ENCODE peak calls at places on chromosomes 4 and X, in nine cellular contexts. One of them, this sample, is unnamed.

GRCh38 chr4:2353222-2354107 is 65.0 kb downstream of the ZFYVE28 start:
- DNase-seq in upper lobe of left lung: peak
- DNase-seq in ovary: no peak
- DNase-seq in A549: no peak
- DNase-seq in tibial nerve: no peak
- DNase-seq in testis: peak
- DNase-seq in NB4: no peak
- DNase-seq in prostate gland: no peak
- DNase-seq in transverse colon: peak
- DNase-seq in this sample: no peak

GRCh38 chrX:39811391-39811790 is 286.4 kb downstream of the BCOR start:
- DNase-seq in upper lobe of left lung: no peak
- DNase-seq in ovary: no peak
- DNase-seq in A549: no peak
- DNase-seq in tibial nerve: no peak
- DNase-seq in testis: no peak
- DNase-seq in NB4: no peak
- DNase-seq in prostate gland: no peak
- DNase-seq in transverse colon: no peak
- DNase-seq in this sample: no peak

GRCh38 chr4:40492747-40493146 is 136.9 kb downstream of the RBM47 start:
- DNase-seq in upper lobe of left lung: no peak
- DNase-seq in ovary: no peak
- DNase-seq in A549: no peak
- DNase-seq in tibial nerve: no peak
- DNase-seq in testis: no peak
- DNase-seq in NB4: no peak
- DNase-seq in prostate gland: no peak
- DNase-seq in transverse colon: no peak
- DNase-seq in this sample: no peak

GRCh38 chr4:2843909-2844584 is 403 bp downstream of the ADD1 start:
- DNase-seq in upper lobe of left lung: peak
- DNase-seq in ovary: peak
- DNase-seq in A549: peak
- DNase-seq in tibial nerve: no peak
- DNase-seq in testis: peak
- DNase-seq in NB4: peak
- DNase-seq in prostate gland: peak
- DNase-seq in transverse colon: peak
- DNase-seq in this sample: peak

GRCh38 chr4:48475770-48476169 is 7.4 kb upstream of the SLC10A4 start:
- DNase-seq in upper lobe of left lung: no peak
- DNase-seq in ovary: no peak
- DNase-seq in A549: no peak
- DNase-seq in tibial nerve: no peak
- DNase-seq in testis: no peak
- DNase-seq in NB4: no peak
- DNase-seq in prostate gland: no peak
- DNase-seq in transverse colon: no peak
- DNase-seq in this sample: no peak

GRCh38 chr4:10063544-10064300 is 42.4 kb upstream of the SLC2A9 start:
- DNase-seq in upper lobe of left lung: peak
- DNase-seq in ovary: no peak
- DNase-seq in A549: peak
- DNase-seq in tibial nerve: no peak
- DNase-seq in testis: peak
- DNase-seq in NB4: peak
- DNase-seq in prostate gland: peak
- DNase-seq in transverse colon: peak
- DNase-seq in this sample: peak

GRCh38 chr4:25330905-25331816 is 18.6 kb downstream of the ZCCHC4 start:
- DNase-seq in upper lobe of left lung: no peak
- DNase-seq in ovary: no peak
- DNase-seq in A549: no peak
- DNase-seq in tibial nerve: no peak
- DNase-seq in testis: no peak
- DNase-seq in NB4: no peak
- DNase-seq in prostate gland: no peak
- DNase-seq in transverse colon: no peak
- DNase-seq in this sample: no peak

GRCh38 chrX:154123241-154124219 is 20.5 kb upstream of the OPN1LW start:
- DNase-seq in upper lobe of left lung: peak
- DNase-seq in ovary: no peak
- DNase-seq in A549: peak
- DNase-seq in tibial nerve: no peak
- DNase-seq in testis: no peak
- DNase-seq in NB4: peak
- DNase-seq in prostate gland: no peak
- DNase-seq in transverse colon: peak
- DNase-seq in this sample: peak

GRCh38 chr4:147984065-147984777 is 252.3 kb downstream of the ARHGAP10 start:
- DNase-seq in upper lobe of left lung: no peak
- DNase-seq in ovary: no peak
- DNase-seq in A549: peak
- DNase-seq in tibial nerve: no peak
- DNase-seq in testis: peak
- DNase-seq in NB4: peak
- DNase-seq in prostate gland: no peak
- DNase-seq in transverse colon: peak
- DNase-seq in this sample: no peak

GRCh38 chr4:113645771-113646455 is 115.6 kb downstream of the CAMK2D start:
- DNase-seq in upper lobe of left lung: peak
- DNase-seq in ovary: no peak
- DNase-seq in A549: peak
- DNase-seq in tibial nerve: no peak
- DNase-seq in testis: no peak
- DNase-seq in NB4: no peak
- DNase-seq in prostate gland: peak
- DNase-seq in transverse colon: peak
- DNase-seq in this sample: no peak

GRCh38 chr4:89939994-89940393 is 45.3 kb downstream of the MMRN1 start:
- DNase-seq in upper lobe of left lung: no peak
- DNase-seq in ovary: no peak
- DNase-seq in A549: no peak
- DNase-seq in tibial nerve: no peak
- DNase-seq in testis: peak
- DNase-seq in NB4: no peak
- DNase-seq in prostate gland: peak
- DNase-seq in transverse colon: no peak
- DNase-seq in this sample: no peak

GRCh38 chrX:153004780-153005179 is 10.9 kb upstream of the PNMA5 start:
- DNase-seq in upper lobe of left lung: no peak
- DNase-seq in ovary: no peak
- DNase-seq in A549: no peak
- DNase-seq in tibial nerve: no peak
- DNase-seq in testis: no peak
- DNase-seq in NB4: no peak
- DNase-seq in prostate gland: no peak
- DNase-seq in transverse colon: no peak
- DNase-seq in this sample: no peak

GRCh38 chrX:27884654-27885053 is 76.9 kb downstream of the MAGEB10 start:
- DNase-seq in upper lobe of left lung: no peak
- DNase-seq in ovary: no peak
- DNase-seq in A549: no peak
- DNase-seq in tibial nerve: no peak
- DNase-seq in testis: peak
- DNase-seq in NB4: no peak
- DNase-seq in prostate gland: no peak
- DNase-seq in transverse colon: no peak
- DNase-seq in this sample: no peak

GRCh38 chr4:106266201-106266600 is 49.8 kb downstream of the TBCK start:
- DNase-seq in upper lobe of left lung: no peak
- DNase-seq in ovary: no peak
- DNase-seq in A549: peak
- DNase-seq in tibial nerve: no peak
- DNase-seq in testis: no peak
- DNase-seq in NB4: peak
- DNase-seq in prostate gland: no peak
- DNase-seq in transverse colon: no peak
- DNase-seq in this sample: no peak

DNA sequence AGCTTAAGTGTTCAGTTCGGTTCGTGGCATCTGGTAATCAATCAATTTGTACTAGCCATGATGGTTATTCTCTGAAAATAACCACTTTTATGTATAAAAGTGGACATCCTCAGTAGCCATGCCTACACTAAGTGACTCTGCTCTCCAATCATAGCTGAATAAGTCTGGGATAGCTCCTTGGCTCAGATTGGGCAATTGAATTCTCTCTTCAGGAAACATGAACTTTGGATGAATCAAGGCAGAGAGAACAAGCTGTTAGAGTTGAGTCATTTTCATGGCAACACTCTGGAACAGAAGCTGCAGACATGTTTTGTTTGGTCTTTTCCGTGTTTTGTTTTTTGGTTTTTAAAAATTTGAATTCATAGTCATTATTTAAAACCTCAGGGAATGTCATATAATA is 66.8 kb upstream of the TMEM164 start:
- DNase-seq in upper lobe of left lung: no peak
- DNase-seq in ovary: no peak
- DNase-seq in A549: no peak
- DNase-seq in tibial nerve: no peak
- DNase-seq in testis: no peak
- DNase-seq in NB4: no peak
- DNase-seq in prostate gland: no peak
- DNase-seq in transverse colon: no peak
- DNase-seq in this sample: no peak
- TF ChIP-seq POLR2A in upper lobe of left lung: no peak
- TF ChIP-seq POLR2A in ovary: no peak
- TF ChIP-seq POLR2A in A549: no peak
- TF ChIP-seq POLR2A in tibial nerve: no peak
- TF ChIP-seq POLR2A in testis: no peak
- TF ChIP-seq POLR2A in NB4: no peak
- TF ChIP-seq POLR2A in prostate gland: no peak
- TF ChIP-seq POLR2A in transverse colon: no peak
- TF ChIP-seq POLR2A in this sample: no peak

DNA sequence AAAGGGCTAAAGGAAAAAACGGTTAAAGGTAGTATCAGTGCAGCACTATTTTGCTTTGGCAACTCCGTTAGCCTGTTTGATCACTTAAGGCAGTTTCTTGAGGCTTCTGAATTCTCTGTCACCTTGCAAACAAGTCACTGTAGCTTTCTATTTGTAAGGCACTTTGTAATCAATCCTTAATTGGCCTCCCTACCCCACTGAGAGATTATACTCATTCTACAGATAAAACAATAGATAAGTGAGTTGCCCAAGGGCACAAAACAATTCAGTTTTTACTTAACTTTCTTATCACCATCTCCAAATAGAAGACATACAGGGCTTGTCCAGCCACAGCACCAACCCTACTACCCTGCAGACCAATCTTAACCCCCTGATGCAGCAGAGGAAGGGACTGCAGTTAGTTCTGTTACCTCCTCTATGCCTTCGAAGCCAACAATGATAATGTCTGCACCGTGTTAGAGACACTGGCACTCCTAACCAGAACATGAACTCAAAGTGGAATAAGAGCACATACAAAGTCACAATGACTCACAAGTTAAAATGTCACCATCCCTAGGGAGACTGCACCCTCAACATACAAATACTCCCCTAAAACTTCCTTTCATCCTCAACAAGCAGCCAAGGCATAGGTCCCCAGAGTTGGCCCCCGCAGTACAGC is 1.7 kb downstream of the TMEM185A start:
- DNase-seq in upper lobe of left lung: no peak
- DNase-seq in ovary: no peak
- DNase-seq in A549: no peak
- DNase-seq in tibial nerve: no peak
- DNase-seq in testis: no peak
- DNase-seq in NB4: peak
- DNase-seq in prostate gland: no peak
- DNase-seq in transverse colon: no peak
- DNase-seq in this sample: no peak
- H3K4me3 ChIP-seq in upper lobe of left lung: no peak
- H3K4me3 ChIP-seq in ovary: no peak
- H3K4me3 ChIP-seq in A549: peak
- H3K4me3 ChIP-seq in tibial nerve: peak
- H3K4me3 ChIP-seq in testis: no peak
- H3K4me3 ChIP-seq in NB4: peak
- H3K4me3 ChIP-seq in prostate gland: peak
- H3K4me3 ChIP-seq in transverse colon: no peak
- H3K4me3 ChIP-seq in this sample: no peak

GRCh38 chrX:76454456-76454927 is 27.0 kb downstream of the MAGEE1 start:
- DNase-seq in upper lobe of left lung: no peak
- DNase-seq in ovary: no peak
- DNase-seq in A549: peak
- DNase-seq in tibial nerve: no peak
- DNase-seq in testis: no peak
- DNase-seq in NB4: peak
- DNase-seq in prostate gland: no peak
- DNase-seq in transverse colon: no peak
- DNase-seq in this sample: no peak
- TF ChIP-seq CTCF in upper lobe of left lung: peak
- TF ChIP-seq CTCF in ovary: no peak
- TF ChIP-seq CTCF in A549: peak
- TF ChIP-seq CTCF in tibial nerve: peak
- TF ChIP-seq CTCF in testis: no peak
- TF ChIP-seq CTCF in NB4: peak
- TF ChIP-seq CTCF in prostate gland: peak
- TF ChIP-seq CTCF in transverse colon: peak
- TF ChIP-seq CTCF in this sample: no peak

DNA sequence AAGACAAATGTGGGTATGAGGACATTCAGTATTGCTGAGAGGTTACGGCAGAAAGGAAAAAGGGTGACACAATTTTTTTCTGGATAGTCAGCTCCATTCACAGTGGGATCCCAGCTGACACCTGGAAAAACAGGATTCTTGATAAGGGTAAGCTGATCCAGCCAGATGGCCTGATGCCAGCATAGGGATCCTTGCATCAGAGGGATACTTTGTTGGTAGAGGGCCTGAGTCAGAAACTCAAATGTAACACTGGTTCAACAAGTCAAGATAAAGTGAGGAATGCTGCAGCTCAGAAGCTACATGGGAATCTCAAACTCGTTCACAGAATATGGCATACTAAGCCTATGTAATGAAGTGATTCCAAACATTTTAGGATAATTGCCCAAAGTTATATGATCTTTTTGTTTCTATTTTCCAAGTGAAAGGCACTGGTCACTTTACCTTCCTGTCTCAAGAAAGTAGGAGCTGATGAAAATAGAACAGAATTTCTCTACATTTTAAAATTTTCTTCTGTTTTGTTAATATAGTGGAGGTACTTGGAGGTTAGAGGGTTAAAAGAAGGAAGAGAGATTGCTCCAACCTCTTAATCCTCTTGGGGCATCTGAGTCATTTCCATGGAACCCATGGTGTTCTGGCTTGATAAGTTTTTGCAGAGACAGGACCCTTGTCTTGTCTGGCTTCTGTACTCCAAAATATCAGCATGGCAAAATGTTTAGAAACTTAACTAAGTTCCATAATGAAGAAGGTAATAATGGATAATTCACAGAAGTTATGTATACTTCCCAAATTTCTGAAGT is 727.0 kb downstream of the C4orf33 start:
- DNase-seq in upper lobe of left lung: peak
- DNase-seq in ovary: no peak
- DNase-seq in A549: no peak
- DNase-seq in tibial nerve: peak
- DNase-seq in testis: peak
- DNase-seq in NB4: peak
- DNase-seq in prostate gland: no peak
- DNase-seq in transverse colon: no peak
- DNase-seq in this sample: no peak
- TF ChIP-seq POLR2A in upper lobe of left lung: no peak
- TF ChIP-seq POLR2A in ovary: no peak
- TF ChIP-seq POLR2A in A549: no peak
- TF ChIP-seq POLR2A in tibial nerve: no peak
- TF ChIP-seq POLR2A in testis: no peak
- TF ChIP-seq POLR2A in NB4: no peak
- TF ChIP-seq POLR2A in prostate gland: no peak
- TF ChIP-seq POLR2A in transverse colon: no peak
- TF ChIP-seq POLR2A in this sample: no peak

GRCh38 chr4:80113615-80114014 is 40.6 kb upstream of the ANTXR2 start:
- DNase-seq in upper lobe of left lung: no peak
- DNase-seq in ovary: no peak
- DNase-seq in A549: no peak
- DNase-seq in tibial nerve: no peak
- DNase-seq in testis: no peak
- DNase-seq in NB4: no peak
- DNase-seq in prostate gland: no peak
- DNase-seq in transverse colon: no peak
- DNase-seq in this sample: no peak
- H3K4me3 ChIP-seq in upper lobe of left lung: no peak
- H3K4me3 ChIP-seq in ovary: no peak
- H3K4me3 ChIP-seq in A549: no peak
- H3K4me3 ChIP-seq in tibial nerve: no peak
- H3K4me3 ChIP-seq in testis: no peak
- H3K4me3 ChIP-seq in NB4: no peak
- H3K4me3 ChIP-seq in prostate gland: no peak
- H3K4me3 ChIP-seq in transverse colon: no peak
- H3K4me3 ChIP-seq in this sample: no peak